ENCODE peak calls at places on chromosomes 12 and 14, in four cellular contexts. A is kidney epithelial cell, I is adrenal gland, V is Peyer's patch. Q is an unnamed sample.

GRCh38 chr14:23056956-23057756 is at the start of gene CDH24:
- DNase-seq in A (no peak), I (peak; percentile 60), V (peak; percentile 67), Q (peak; percentile 68)

GRCh38 chr12:113043240-113043639 is 13.3 kb upstream of the DTX1 start:
- DNase-seq in A (no peak), I (no peak), V (no peak), Q (no peak)

GRCh38 chr12:111245701-111246476 is 123.0 kb downstream of the PHETA1 start:
- DNase-seq in A (no peak), I (no peak), V (no peak), Q (no peak)

GRCh38 chr14:79706382-79706781 is 504.9 kb downstream of the DIO2 start:
- DNase-seq in A (no peak), I (no peak), V (no peak), Q (no peak)

GRCh38 chr14:74645735-74646134 is 33.7 kb upstream of the LTBP2 start:
- DNase-seq in A (no peak), I (no peak), V (no peak), Q (no peak)

GRCh38 chr12:126676426-126676825 is 1590.5 kb upstream of the TMEM132C start:
- DNase-seq in A (no peak), I (no peak), V (no peak), Q (peak; percentile 34)

GRCh38 chr12:110179291-110179690 is 55.1 kb downstream of the IFT81 start:
- DNase-seq in A (no peak), I (peak; percentile 35), V (no peak), Q (peak; percentile 49)

GRCh38 chr12:113862570-113863454 is 103.3 kb downstream of the RBM19 start:
- DNase-seq in A (peak; percentile 63), I (no peak), V (no peak), Q (peak; percentile 79)

DNA sequence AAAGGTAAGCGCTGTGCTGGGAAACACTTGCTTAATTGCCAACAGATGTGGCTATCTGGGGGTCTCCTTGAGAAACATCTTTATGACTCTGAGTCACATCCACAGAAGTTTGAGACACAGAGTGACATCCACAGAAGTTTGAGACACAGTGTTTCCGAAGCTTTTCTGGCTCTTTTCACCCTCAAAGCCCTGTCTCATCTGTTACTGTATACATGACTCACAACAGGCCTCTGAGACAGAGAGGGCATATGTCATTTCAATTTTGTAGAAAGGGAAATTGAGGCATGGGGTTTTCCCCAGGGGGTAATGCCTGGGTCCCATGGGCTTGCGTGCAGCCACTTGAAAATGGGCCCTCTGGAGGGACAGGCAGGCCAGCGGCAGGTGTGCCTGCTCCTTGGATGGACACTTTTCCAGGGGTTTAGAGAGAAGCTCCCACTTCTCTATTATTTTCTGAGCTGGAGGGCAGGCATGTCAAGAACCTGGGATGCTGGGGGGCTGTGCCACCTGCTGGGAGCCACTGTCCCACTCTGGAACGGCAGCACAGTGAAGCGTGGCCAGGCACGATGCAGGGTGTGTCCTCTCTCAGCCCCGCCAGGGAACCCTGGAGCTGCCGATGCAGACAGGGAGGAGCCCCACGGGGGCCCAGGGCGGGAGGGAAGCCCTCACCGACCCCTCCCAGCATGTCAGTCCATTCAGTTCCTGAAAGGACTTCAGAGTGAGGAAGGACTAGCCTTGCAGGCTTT is 111.3 kb upstream of the FKBP4 start:
- DNase-seq in A (no peak), I (no peak), V (no peak), Q (no peak)
- TF ChIP-seq CTCF in A (no peak), I (no peak), V (no peak), Q (no peak)

DNA sequence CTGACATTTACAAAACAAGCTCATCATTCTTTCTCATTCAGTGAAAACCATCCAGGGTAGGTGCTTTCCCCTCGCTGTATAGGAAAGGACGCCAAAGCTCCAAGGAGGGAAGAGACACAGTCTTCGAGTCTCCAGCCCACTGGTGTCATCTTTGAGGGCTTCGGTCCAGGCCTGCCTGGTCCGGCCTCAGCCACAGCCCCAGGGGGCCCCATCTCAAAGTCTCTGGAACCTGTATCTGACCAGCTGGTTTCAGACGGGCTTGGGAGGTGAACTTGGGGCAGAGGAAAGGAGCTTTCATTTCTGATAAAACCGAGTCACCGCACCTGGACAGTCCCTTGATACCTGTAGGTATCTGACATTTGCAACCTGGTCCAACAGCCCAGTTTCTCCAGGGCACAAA is 229.5 kb upstream of the RTL1 start:
- DNase-seq in A (no peak), I (no peak), V (no peak), Q (no peak)
- H3K4me3 ChIP-seq in A (no peak overlapping the region), I (no peak overlapping the region), V (no peak overlapping the region), Q (no peak overlapping the region)

GRCh38 chr12:118029166-118029565 is 12.7 kb downstream of the RFC5 start:
- DNase-seq in A (no peak), I (no peak), V (no peak), Q (no peak)
- TF ChIP-seq CTCF in A (no peak), I (no peak), V (no peak), Q (no peak)

GRCh38 chr12:68235576-68235975 is 10.0 kb upstream of the IL26 start:
- DNase-seq in A (no peak), I (no peak), V (no peak), Q (no peak)

GRCh38 chr12:68239309-68239708 is 13.7 kb upstream of the IL26 start:
- DNase-seq in A (no peak), I (no peak), V (no peak), Q (no peak)

GRCh38 chr12:68236421-68237059 is 10.9 kb upstream of the IL26 start:
- DNase-seq in A (no peak), I (no peak), V (peak; percentile 29), Q (no peak)

GRCh38 chr12:68237523-68238070 is 12.0 kb upstream of the IL26 start:
- DNase-seq in A (no peak), I (no peak), V (no peak), Q (no peak)

DNA sequence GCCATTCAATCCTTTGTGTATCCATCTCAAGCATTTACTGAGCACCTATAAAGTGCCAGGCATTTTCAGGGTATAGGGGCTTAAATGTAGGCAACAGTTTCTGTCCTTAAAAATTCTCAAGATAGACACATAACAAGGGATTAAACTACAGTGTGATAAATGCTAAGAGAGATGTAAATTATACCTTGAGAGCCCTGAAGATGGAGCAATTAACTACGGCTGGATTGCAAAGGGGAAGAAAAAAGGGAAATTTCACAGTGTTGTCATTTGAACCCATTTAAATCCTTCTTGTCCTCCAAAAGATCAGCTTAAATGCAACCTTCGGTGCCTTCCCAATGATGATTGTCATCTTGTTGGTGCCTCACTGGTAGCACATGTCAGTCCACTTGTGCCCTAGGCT is 11.5 kb upstream of the IL26 start:
- DNase-seq in A (no peak), I (no peak), V (no peak), Q (no peak)
- H3K4me3 ChIP-seq in A (no peak overlapping the region), I (peak overlapping the region; percentile 22), V (peak overlapping the region; percentile 28), Q (no peak overlapping the region)

DNA sequence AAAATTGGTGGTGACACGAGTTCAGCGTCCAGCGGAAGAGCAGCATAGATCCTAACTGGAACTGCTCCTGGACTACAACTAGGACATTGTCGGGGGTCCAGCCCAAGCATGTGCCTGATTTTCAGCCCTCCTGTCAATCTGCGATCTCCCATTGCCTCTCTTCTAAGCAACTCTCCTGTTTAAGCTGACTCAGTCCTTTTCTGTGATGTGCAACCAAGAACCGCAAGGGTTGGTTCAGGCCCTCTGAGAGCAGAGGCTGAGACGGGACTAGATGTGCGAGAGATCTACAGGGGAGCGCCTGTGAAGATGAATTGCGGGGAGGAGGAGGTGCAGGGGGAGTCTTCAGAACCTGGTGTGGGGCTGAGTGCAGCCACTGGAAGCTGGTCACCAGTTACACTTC is 3.7 kb upstream of the PAPLN start:
- DNase-seq in A (no peak), I (no peak), V (no peak), Q (no peak)
- TF ChIP-seq CTCF in A (no peak), I (no peak), V (no peak), Q (no peak)